ENCODE peak calls at places on chromosomes 3 and 15, in six cellular contexts. C, R, F, Y, M and P are unnamed samples.

GRCh38 chr3:69822501-69822900 is 83.2 kb downstream of the MITF start:
- DNase-seq in F (no peak), M (no peak), R (no peak), C (no peak), Y (no peak), P (no peak)

GRCh38 chr3:76024640-76025039 is 239.3 kb upstream of the ZNF717 start:
- DNase-seq in Y (no peak), F (peak), C (peak), M (no peak), R (no peak), P (no peak)

GRCh38 chr3:154060606-154061380 is 60.4 kb upstream of the ARHGEF26 start:
- DNase-seq in C (no peak), R (no peak), Y (no peak), F (no peak), M (no peak), P (no peak)

GRCh38 chr3:126836220-126836860 is 132.3 kb downstream of the CHCHD6 start:
- DNase-seq in Y (no peak), M (no peak), F (no peak), C (no peak), R (no peak), P (peak)

GRCh38 chr3:125083776-125084175 is 28.0 kb upstream of the HEG1 start:
- DNase-seq in F (peak), M (no peak), R (no peak), Y (no peak), C (no peak), P (no peak)

GRCh38 chr3:16102905-16103364 is 71.5 kb upstream of the GALNT15 start:
- DNase-seq in M (no peak), R (no peak), Y (no peak), C (peak), F (peak), P (no peak)

GRCh38 chr3:69462826-69463100 is 76.9 kb upstream of the FRMD4B start:
- DNase-seq in M (no peak), R (no peak), C (no peak), F (no peak), Y (no peak), P (no peak)

GRCh38 chr3:123333401-123333800 is 115.5 kb downstream of the ADCY5 start:
- DNase-seq in Y (no peak), F (no peak), M (peak), R (no peak), C (no peak), P (no peak)

GRCh38 chr15:59340325-59340724 is 32.3 kb downstream of the MYO1E start:
- DNase-seq in C (no peak), R (no peak), F (no peak), Y (no peak), M (no peak), P (no peak)

GRCh38 chr15:40939909-40940801 is 11.0 kb downstream of the DLL4 start:
- DNase-seq in Y (no peak), C (no peak), R (peak), F (no peak), M (no peak), P (no peak)

GRCh38 chr3:189488241-189488767 is 142.9 kb upstream of the TP63 start:
- DNase-seq in C (no peak), R (no peak), M (no peak), F (peak), Y (no peak), P (no peak)

GRCh38 chr15:76342046-76342381 is 5.4 kb downstream of the ISL2 start:
- DNase-seq in F (no peak), R (no peak), M (no peak), Y (no peak), C (no peak), P (no peak)

GRCh38 chr15:80090879-80091503 is 31.5 kb downstream of the ZFAND6 start:
- DNase-seq in Y (no peak), R (no peak), F (peak), C (no peak), M (no peak), P (no peak)
- TF ChIP-seq CTCF in Y (peak), R (peak), F (peak), C (peak), M (no peak), P (no peak)

GRCh38 chr3:94064243-94064642 is 1.4 kb downstream of the NSUN3 start:
- DNase-seq in C (no peak), Y (no peak), R (no peak), M (no peak), F (no peak), P (no peak)

GRCh38 chr3:94065819-94066218 is 3.0 kb downstream of the NSUN3 start:
- DNase-seq in F (no peak), M (no peak), R (no peak), C (no peak), Y (no peak), P (no peak)

GRCh38 chr3:94061297-94061696 is 1.4 kb downstream of the DHFR2 start:
- DNase-seq in F (no peak), M (no peak), R (no peak), Y (no peak), C (no peak), P (no peak)

GRCh38 chr3:94063497-94064119 is 747 bp downstream of the NSUN3 start:
- DNase-seq in C (peak), M (no peak), R (no peak), F (no peak), Y (no peak), P (no peak)

GRCh38 chr3:94062513-94063404 is at the start of the genes DHFR2 and NSUN3:
- DNase-seq in R (peak), M (peak), C (peak), Y (peak), F (peak), P (peak)
- TF ChIP-seq POLR2A in R (peak), M (peak), C (peak), Y (peak), F (peak), P (no peak)

GRCh38 chr3:65170357-65171090 is 482.7 kb upstream of the ADAMTS9 start:
- DNase-seq in F (peak), Y (peak), M (peak), C (no peak), R (no peak), P (peak)
- TF ChIP-seq EP300 in F (no peak), Y (peak), M (peak), C (no peak), R (no peak), P (peak)

GRCh38 chr15:43204016-43204901 is 16.6 kb downstream of the EPB42 start:
- DNase-seq in Y (no peak), C (peak), R (no peak), F (peak), M (peak), P (peak)
- TF ChIP-seq CTCF in Y (peak), C (peak), R (peak), F (peak), M (no peak), P (peak)

DNA sequence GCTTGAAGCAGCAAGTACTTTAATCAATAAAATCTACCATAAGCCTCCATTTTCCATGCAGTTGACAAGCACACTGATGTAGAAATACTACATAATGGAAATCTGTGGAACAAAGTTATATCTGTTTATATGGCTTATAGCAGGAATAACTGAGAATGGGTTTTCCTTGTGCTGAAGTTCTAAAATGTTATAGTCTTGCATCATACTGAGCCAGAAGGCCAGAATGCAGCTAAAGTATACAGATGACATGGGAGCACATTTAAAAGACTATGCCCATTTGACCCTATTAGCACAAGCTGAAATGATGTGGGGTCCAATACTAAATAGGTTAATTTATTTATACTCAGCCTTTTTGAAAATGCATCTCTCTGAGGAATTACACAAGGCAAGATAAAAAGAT is 25.1 kb downstream of the SLC24A5 start:
- DNase-seq in C (no peak), F (no peak), R (no peak), Y (no peak), M (no peak), P (no peak)
- TF ChIP-seq POLR2A in C (no peak), F (no peak), R (no peak), Y (no peak), M (no peak), P (no peak)